ENCODE peak calls at places on chromosomes 5 and 9, in six cellular contexts. Q is activated effector memory CD4-positive, alpha-beta T cell treated with Interleukin-2 at 50 U/mL for 16 hours; S is AG08396; L is activated gamma-delta T cell treated with anti-CD3 and anti-CD28 coated beads, Interleukin-2, amount 50 U/mL, for 16 hours; F is kidney glomerular epithelial cell; P is lung microvascular endothelial cell. K is an unnamed sample.

GRCh38 chr9:4507731-4508130 is 17.5 kb downstream of the SLC1A1 start:
- DNase-seq in Q (no peak), S (no peak), L (no peak), F (no peak), P (no peak), K (no peak)

GRCh38 chr9:122214507-122214906 is 14.2 kb downstream of the LHX6 start:
- DNase-seq in Q (no peak), S (no peak), L (no peak), F (no peak), P (no peak), K (no peak)

GRCh38 chr5:56625577-56625976 is 189.8 kb upstream of the MAP3K1 start:
- DNase-seq in Q (no peak), S (peak), L (no peak), F (no peak), P (no peak), K (no peak)

GRCh38 chr9:133160742-133161541 is 2.8 kb downstream of the GBGT1 start:
- DNase-seq in Q (no peak), S (peak), L (no peak), F (no peak), P (peak), K (peak)

GRCh38 chr9:99076483-99077171 is 28.3 kb upstream of the TGFBR1 start:
- DNase-seq in Q (peak), S (no peak), L (peak), F (no peak), P (no peak), K (no peak)

GRCh38 chr9:69180670-69181069 is 6.6 kb downstream of the TJP2 start:
- DNase-seq in Q (peak), S (peak), L (no peak), F (peak), P (peak), K (peak)

GRCh38 chr9:76534031-76534430 is 75.0 kb downstream of the GCNT1 start:
- DNase-seq in Q (no peak), S (no peak), L (no peak), F (no peak), P (no peak), K (no peak)

GRCh38 chr9:117665601-117666377 is 38.4 kb upstream of the TLR4 start:
- DNase-seq in Q (no peak), S (no peak), L (no peak), F (no peak), P (no peak), K (no peak)

GRCh38 chr5:124888050-124888506 is 141.6 kb upstream of the ZNF608 start:
- DNase-seq in Q (no peak), S (no peak), L (no peak), F (peak), P (no peak), K (peak)

K was measured in ACHN.